ENCODE peak calls at places on chromosomes 3 and 15, in seven cellular contexts. A, S, R, V, C, D and Y are unnamed samples.

GRCh38 chr15:66692808-66693596 is 9.0 kb upstream of the SMAD6 start:
- DNase-seq in C (no peak), R (no peak), V (no peak), D (no peak), A (no peak), S (no peak), Y (no peak)

GRCh38 chr3:100160516-100160915 is 46.2 kb upstream of the FILIP1L start:
- DNase-seq in V (no peak), D (no peak), S (no peak), A (no peak), R (peak), C (no peak), Y (no peak)

GRCh38 chr15:59501531-59502113 is 63.6 kb downstream of the FAM81A start:
- DNase-seq in A (peak), V (peak), S (peak), D (no peak), R (peak), C (no peak), Y (peak)

GRCh38 chr3:35422826-35423601 is 216.3 kb upstream of the ARPP21 start:
- DNase-seq in D (no peak), C (no peak), R (peak), S (no peak), A (no peak), V (no peak), Y (no peak)

GRCh38 chr3:23100106-23100505 is 103.0 kb upstream of the UBE2E2 start:
- DNase-seq in R (no peak), S (no peak), C (no peak), V (no peak), A (no peak), D (no peak), Y (no peak)

GRCh38 chr3:183108002-183108449 is 8.7 kb upstream of the MCCC1 start:
- DNase-seq in A (no peak), D (no peak), S (no peak), R (peak), C (no peak), V (no peak), Y (no peak)

GRCh38 chr3:115330406-115330805 is 183.3 kb upstream of the ZBTB20 start:
- DNase-seq in R (peak), C (no peak), S (no peak), A (no peak), D (no peak), V (no peak), Y (no peak)

GRCh38 chr3:33152363-33153360 is 38.8 kb downstream of the CRTAP start:
- DNase-seq in S (no peak), C (no peak), A (no peak), V (no peak), D (no peak), R (peak), Y (no peak)

GRCh38 chr3:59040902-59041301 is 8.9 kb downstream of the CFAP20DC start:
- DNase-seq in A (no peak), R (no peak), S (no peak), D (no peak), C (no peak), V (no peak), Y (no peak)

GRCh38 chr3:166478356-166478755 is 641.1 kb upstream of the BCHE start:
- DNase-seq in V (no peak), D (no peak), S (no peak), C (no peak), A (no peak), R (no peak), Y (no peak)

GRCh38 chr15:57485869-57486268 is 105.8 kb upstream of the MYZAP start:
- DNase-seq in C (no peak), S (no peak), A (peak), V (peak), R (peak), D (no peak), Y (no peak)

GRCh38 chr3:17194116-17194515 is 309.4 kb downstream of the PLCL2 start:
- DNase-seq in S (no peak), D (no peak), C (no peak), R (no peak), A (no peak), V (no peak), Y (no peak)

GRCh38 chr15:58224068-58224467 is 85.9 kb downstream of the AQP9 start:
- DNase-seq in D (peak), V (no peak), S (no peak), A (no peak), C (no peak), R (peak), Y (no peak)

GRCh38 chr3:172313671-172314070 is 134.6 kb downstream of the GHSR start:
- DNase-seq in C (no peak), D (no peak), R (peak), A (no peak), S (no peak), V (peak), Y (no peak)

GRCh38 chr3:178048768-178049167 is 487.5 kb upstream of the KCNMB2 start:
- DNase-seq in D (no peak), S (no peak), R (no peak), C (no peak), A (no peak), V (no peak), Y (no peak)

GRCh38 chr15:90482124-90483011 is 47.4 kb upstream of the CRTC3 start:
- DNase-seq in V (peak), A (peak), C (peak), S (peak), D (no peak), R (peak), Y (peak)

GRCh38 chr3:4629095-4630007 is 136.2 kb downstream of the ITPR1 start:
- DNase-seq in D (no peak), A (no peak), V (no peak), C (no peak), R (no peak), S (no peak), Y (no peak)

GRCh38 chr15:68559342-68560310 is 19.2 kb upstream of the CORO2B start:
- DNase-seq in C (peak), D (peak), A (peak), R (peak), V (peak), S (peak), Y (peak)

GRCh38 chr3:186540444-186541226 is 3.5 kb downstream of the CRYGS start:
- DNase-seq in S (peak), A (peak), V (peak), D (peak), C (peak), R (peak), Y (peak)

GRCh38 chr15:28178727-28179126 is 79.6 kb upstream of the OCA2 start:
- DNase-seq in S (no peak), R (no peak), A (no peak), D (no peak), C (no peak), V (no peak), Y (no peak)

GRCh38 chr3:4351164-4351855 is 48.1 kb downstream of the SETMAR start:
- DNase-seq in C (no peak), V (peak), S (peak), A (peak), D (no peak), R (peak), Y (no peak)

GRCh38 chr3:123397050-123397590 is 51.8 kb downstream of the ADCY5 start:
- DNase-seq in A (no peak), S (no peak), V (no peak), D (no peak), R (no peak), C (no peak), Y (no peak)

GRCh38 chr15:62549345-62549970 is 384.4 kb upstream of the C2CD4B start:
- DNase-seq in D (no peak), V (peak), C (no peak), A (peak), R (no peak), S (peak), Y (peak)

DNA sequence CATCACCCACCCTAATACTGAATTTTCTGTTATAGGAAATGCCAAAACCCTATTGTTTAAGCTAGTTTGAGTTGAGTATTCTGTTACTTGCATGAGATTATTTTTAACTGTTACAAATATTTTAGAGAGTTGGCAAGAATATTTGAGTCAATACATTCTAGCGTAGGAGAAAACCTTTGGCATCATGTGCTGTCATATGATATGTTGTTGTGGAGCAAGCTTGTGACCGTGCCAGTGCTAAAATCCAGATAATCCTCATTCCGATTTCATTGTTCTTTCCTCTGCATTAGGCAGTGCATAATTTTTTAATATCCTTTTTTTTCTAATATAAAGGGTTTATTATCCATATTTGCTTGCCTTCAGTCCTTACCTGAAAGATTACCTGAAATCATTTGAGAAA is 168.0 kb upstream of the GMNC start:
- DNase-seq in S (no peak), V (no peak), C (no peak), D (no peak), R (no peak), A (no peak), Y (no peak)
- TF ChIP-seq CTCF in S (no peak), V (no peak), C (no peak), D (no peak), R (no peak), A (no peak), Y (no peak)

GRCh38 chr3:89246326-89246725 is 138.9 kb downstream of the EPHA3 start:
- DNase-seq in R (no peak), A (peak), V (no peak), D (no peak), C (no peak), S (no peak), Y (no peak)
- TF ChIP-seq CTCF in R (no peak), A (no peak), V (no peak), D (no peak), C (no peak), S (no peak), Y (peak)

DNA sequence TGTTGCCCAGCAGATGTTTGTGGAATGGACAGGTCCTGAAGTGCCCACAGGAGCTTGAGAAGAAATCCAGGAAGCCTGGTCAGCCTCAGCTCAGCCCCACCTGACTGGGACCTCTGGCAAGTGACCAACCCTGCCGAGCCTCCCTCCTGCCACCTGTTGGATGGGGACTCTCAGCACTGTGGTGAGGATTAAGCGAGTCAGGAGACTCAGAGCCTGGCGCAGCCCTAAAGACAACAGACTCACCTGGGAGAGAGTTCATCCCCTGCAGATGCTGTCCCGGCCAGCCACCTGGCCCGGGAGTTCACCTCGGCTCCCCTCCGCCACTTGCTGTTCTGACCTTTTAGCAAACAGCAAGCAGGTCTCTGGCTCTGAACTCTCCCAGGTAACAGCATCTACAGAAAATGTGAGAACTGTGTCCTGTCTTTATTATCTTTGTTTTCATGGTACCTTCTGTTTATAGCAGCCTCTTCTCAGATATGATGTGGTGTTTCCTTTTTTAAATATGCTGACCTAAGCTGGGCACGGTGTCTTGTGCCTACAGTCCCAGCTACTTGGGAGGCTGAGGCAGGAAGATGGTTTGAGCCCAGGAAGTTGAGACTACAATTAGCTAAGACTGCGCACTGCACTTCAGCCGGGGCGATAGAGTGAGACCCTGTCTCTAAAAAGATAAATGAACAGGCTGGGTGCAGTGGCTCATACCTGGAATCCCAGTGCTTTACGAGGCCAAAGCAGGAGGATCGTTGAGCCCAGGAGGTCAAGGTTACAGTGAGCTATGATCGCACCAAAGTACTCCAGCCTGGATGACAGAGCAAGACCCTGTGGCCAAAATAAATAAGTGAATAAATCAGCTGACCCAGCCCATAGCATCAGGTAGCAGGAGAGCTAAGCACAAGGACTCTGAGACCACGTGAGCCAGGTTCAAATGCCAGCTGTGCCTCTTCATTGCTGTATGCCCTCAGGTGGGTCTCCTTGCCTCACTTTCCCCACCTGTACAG is 32.4 kb upstream of the SLC6A6 start:
- DNase-seq in V (peak), C (no peak), A (peak), S (no peak), R (no peak), D (no peak), Y (no peak)
- TF ChIP-seq CTCF in V (no peak), C (no peak), A (no peak), S (no peak), R (no peak), D (peak), Y (no peak)

GRCh38 chr3:45437388-45437787 is 49.0 kb downstream of the LARS2 start:
- DNase-seq in D (no peak), C (no peak), V (no peak), A (no peak), S (no peak), R (no peak), Y (no peak)
- TF ChIP-seq CTCF in D (no peak), C (no peak), V (no peak), A (no peak), S (no peak), R (no peak), Y (no peak)

DNA sequence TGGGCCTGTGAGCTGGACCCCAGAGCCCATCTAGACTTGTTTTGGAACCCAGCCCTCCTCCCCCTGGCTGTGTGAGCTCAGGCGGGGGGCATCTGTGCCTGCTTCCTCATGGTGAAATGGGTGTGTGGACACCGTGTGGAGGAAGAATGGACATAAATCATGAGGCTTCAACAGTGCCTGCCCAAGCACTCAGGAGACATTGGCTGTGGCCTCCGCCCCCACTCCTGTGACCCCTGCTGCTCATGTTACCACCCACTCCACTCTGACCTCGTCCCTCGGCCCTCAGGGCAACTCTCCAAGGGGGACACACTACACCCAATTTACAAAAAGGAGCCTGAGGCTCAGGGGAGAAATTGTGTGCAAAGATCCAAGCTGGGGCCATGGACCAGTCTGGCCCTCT is 16.6 kb downstream of the TPRA1 start:
- DNase-seq in D (no peak), C (no peak), V (no peak), A (no peak), R (no peak), S (no peak), Y (peak)
- TF ChIP-seq CTCF in D (no peak), C (no peak), V (no peak), A (no peak), R (no peak), S (no peak), Y (no peak)

GRCh38 chr3:52897130-52898109 is at the start of gene STIMATE:
- DNase-seq in R (peak), D (peak), S (peak), C (peak), A (peak), V (peak), Y (peak)
- TF ChIP-seq CTCF in R (no peak), D (no peak), S (no peak), C (peak), A (no peak), V (no peak), Y (no peak)

GRCh38 chr15:98733098-98733497 is 84.8 kb downstream of the IGF1R start:
- DNase-seq in S (no peak), R (no peak), A (no peak), D (no peak), C (no peak), V (no peak), Y (no peak)
- TF ChIP-seq CTCF in S (no peak), R (no peak), A (no peak), D (no peak), C (no peak), V (no peak), Y (no peak)

DNA sequence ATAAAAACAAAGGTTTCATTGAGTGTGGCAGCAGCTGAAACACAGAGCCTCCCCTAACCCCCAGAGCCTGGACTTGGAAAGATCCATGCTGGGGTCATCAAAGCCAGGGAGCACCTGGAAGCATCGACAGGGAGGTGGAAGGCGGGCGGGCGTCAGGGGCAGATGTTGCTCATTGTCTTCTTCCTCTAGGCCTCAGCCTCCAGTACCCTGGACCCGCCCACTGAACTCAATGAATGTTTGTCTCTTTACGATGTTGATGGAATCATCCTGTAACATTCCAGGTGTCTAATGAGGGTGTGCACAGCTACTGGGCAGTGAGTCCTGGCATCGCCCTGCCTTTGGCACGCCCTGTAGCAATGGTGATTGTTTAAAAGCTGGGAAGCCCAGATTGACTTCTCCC is 9.8 kb downstream of the GP5 start:
- DNase-seq in R (no peak), S (no peak), A (no peak), C (no peak), V (no peak), D (no peak), Y (no peak)
- TF ChIP-seq CTCF in R (no peak), S (no peak), A (no peak), C (no peak), V (no peak), D (no peak), Y (no peak)